ENCODE peak calls at places on chromosomes 5 and 9, in seven cellular contexts. E is iPS DF 19.7; S is left ventricle myocardium inferior; H is neuronal stem cell; L is activated CD4-positive, alpha-beta memory T cell treated with anti-CD3 and anti-CD28 coated beads for 36 hours; Q is GM10248; F is NCI-H2081. M is an unnamed sample.
A peak's percentile ranks its signal among the peaks of the same experiment; 100 is the strongest.

GRCh38 chr9:90684776-90685175 is 42.2 kb upstream of the DIRAS2 start:
- DNase-seq in Q (no peak), H (no peak), F (no peak), L (no peak), E (no peak), S (no peak), M (no peak)

GRCh38 chr9:127033784-127034183 is 88.7 kb downstream of the ANGPTL2 start:
- DNase-seq in S (no peak), Q (no peak), E (no peak), L (no peak), H (no peak), F (no peak), M (no peak)

GRCh38 chr5:58136416-58136815 is 323.5 kb downstream of the PLK2 start:
- DNase-seq in H (no peak), E (no peak), S (no peak), L (no peak), F (no peak), Q (no peak), M (no peak)

GRCh38 chr9:129752915-129753724 is at the start of gene PTGES:
- DNase-seq in L (peak; percentile 56), S (peak; percentile 71), F (no peak), H (peak; percentile 58), E (no peak), Q (peak; percentile 65), M (no peak)

GRCh38 chr9:29440449-29440848 is 1867.2 kb upstream of the C9orf72 start:
- DNase-seq in E (no peak), Q (no peak), H (no peak), S (no peak), F (no peak), L (no peak), M (no peak)

GRCh38 chr5:110630350-110630749 is 96.1 kb downstream of the TMEM232 start:
- DNase-seq in H (no peak), Q (no peak), E (no peak), S (no peak), F (no peak), L (no peak), M (no peak)

GRCh38 chr5:91027316-91027937 is 355.7 kb downstream of the ARRDC3 start:
- DNase-seq in H (no peak), L (no peak), E (no peak), Q (no peak), F (peak; percentile 32), S (no peak), M (no peak)

GRCh38 chr5:115349001-115349817 is 52.8 kb upstream of the CCDC112 start:
- DNase-seq in Q (no peak), F (no peak), S (no peak), L (no peak), E (no peak), H (no peak), M (no peak)

GRCh38 chr9:89975586-89975985 is 370.8 kb downstream of the GADD45G start:
- DNase-seq in F (no peak), E (no peak), Q (no peak), H (no peak), L (no peak), S (no peak), M (no peak)

GRCh38 chr5:173456751-173457171 is 128.5 kb upstream of the STC2 start:
- DNase-seq in L (no peak), E (no peak), Q (no peak), F (no peak), S (no peak), H (no peak), M (no peak)

GRCh38 chr5:123371575-123372179 is 51.5 kb downstream of the CEP120 start:
- DNase-seq in H (peak; percentile 46), S (peak; percentile 18), Q (no peak), L (peak; percentile 34), E (no peak), F (peak; percentile 39), M (peak; percentile 2)

GRCh38 chr5:134554319-134555222 is 29.1 kb downstream of the JADE2 start:
- DNase-seq in S (peak; percentile 73), H (no peak), E (no peak), F (no peak), L (peak; percentile 75), Q (peak; percentile 73), M (no peak)

GRCh38 chr9:105957830-105958229 is 263.5 kb downstream of the TMEM38B start:
- DNase-seq in Q (no peak), L (no peak), H (no peak), S (no peak), E (peak; percentile 88), F (no peak), M (no peak)

GRCh38 chr9:87194471-87194870 is 247.2 kb upstream of the GAS1 start:
- DNase-seq in L (no peak), E (no peak), F (no peak), S (no peak), Q (no peak), H (no peak), M (no peak)

GRCh38 chr5:81506900-81507588 is 113.1 kb upstream of the ACOT12 start:
- DNase-seq in H (peak; percentile 24), S (no peak), Q (peak; percentile 77), E (peak; percentile 9), L (peak; percentile 46), F (peak; percentile 58), M (no peak)

GRCh38 chr5:29218829-29219228 is 1974.7 kb upstream of the CDH6 start:
- DNase-seq in E (no peak), H (no peak), F (no peak), L (no peak), S (no peak), Q (no peak), M (no peak)

GRCh38 chr9:87040410-87041009 is 93.2 kb upstream of the GAS1 start:
- DNase-seq in Q (no peak), E (no peak), S (no peak), F (no peak), L (no peak), H (no peak), M (no peak)

GRCh38 chr9:129160712-129161533 is 17.1 kb downstream of the IER5L start:
- DNase-seq in H (no peak), F (no peak), E (no peak), Q (no peak), L (no peak), S (no peak), M (no peak)

GRCh38 chr9:346114-346513 is 131.4 kb downstream of the DOCK8 start:
- DNase-seq in S (no peak), L (no peak), Q (no peak), H (no peak), F (no peak), E (no peak), M (no peak)

GRCh38 chr5:21817668-21818419 is 1035.3 kb downstream of the CDH12 start:
- DNase-seq in S (no peak), L (no peak), Q (no peak), E (no peak), F (peak; percentile 58), H (no peak), M (no peak)

GRCh38 chr5:68396722-68397121 is 181.2 kb downstream of the PIK3R1 start:
- DNase-seq in L (no peak), S (no peak), H (no peak), Q (no peak), E (no peak), F (peak; percentile 11), M (no peak)

GRCh38 chr9:126893079-126893478 is 21.5 kb upstream of the RALGPS1 start:
- DNase-seq in H (no peak), L (no peak), Q (no peak), E (no peak), S (no peak), F (no peak), M (no peak)

GRCh38 chr5:89480406-89481007 is 597.5 kb upstream of the MEF2C start:
- DNase-seq in S (no peak), E (no peak), L (no peak), F (no peak), H (no peak), Q (no peak), M (no peak)

GRCh38 chr5:145244251-145244650 is 590.9 kb downstream of the PRELID2 start:
- DNase-seq in F (no peak), Q (no peak), S (no peak), L (no peak), H (no peak), E (no peak), M (no peak)

GRCh38 chr5:145360936-145361335 is 474.2 kb downstream of the PRELID2 start:
- DNase-seq in F (no peak), E (no peak), S (no peak), H (no peak), L (no peak), Q (no peak), M (no peak)

GRCh38 chr9:137449081-137449844 is 8.1 kb upstream of the ENTPD8 start:
- DNase-seq in Q (no peak), S (no peak), L (no peak), H (no peak), E (no peak), F (no peak), M (no peak)

GRCh38 chr5:12661617-12662370 is 757.5 kb upstream of the CTNND2 start:
- DNase-seq in L (no peak), F (no peak), H (no peak), S (no peak), Q (no peak), E (no peak), M (peak; percentile 76)

GRCh38 chr5:343461-344401 is 22.2 kb downstream of the AHRR start:
- DNase-seq in Q (peak; percentile 78), F (no peak), S (peak; percentile 52), E (no peak), L (peak; percentile 72), H (no peak), M (no peak)

GRCh38 chr5:551406-551805 is 27.2 kb upstream of the SLC9A3 start:
- DNase-seq in F (no peak), S (no peak), L (peak; percentile 1), Q (no peak), H (no peak), E (no peak), M (no peak)

GRCh38 chr9:117164512-117164911 is 250.3 kb downstream of the ASTN2 start:
- DNase-seq in L (no peak), S (no peak), Q (no peak), E (no peak), F (no peak), H (no peak), M (no peak)

M was measured in H1.